ENCODE peak calls at places on chromosome 5, in five cellular contexts. R, A, G, I and X are unnamed samples.

GRCh38 chr5:163105456-163105855 is 331.9 kb upstream of the CCNG1 start:
- DNase-seq in R (no peak), A (no peak), G (no peak), I (no peak), X (peak)

GRCh38 chr5:90473321-90474234 is 993 bp downstream of the MBLAC2 start:
- DNase-seq in R (peak), A (peak), G (no peak), I (peak), X (peak)

GRCh38 chr5:132644177-132644576 is 13.8 kb upstream of the IL13 start:
- DNase-seq in R (no peak), A (no peak), G (no peak), I (no peak), X (no peak)

GRCh38 chr5:78419396-78419795 is 59.0 kb downstream of the SCAMP1 start:
- DNase-seq in R (no peak), A (no peak), G (no peak), I (no peak), X (no peak)

GRCh38 chr5:52738095-52738506 is 49.6 kb upstream of the ITGA1 start:
- DNase-seq in R (no peak), A (peak), G (no peak), I (peak), X (no peak)

GRCh38 chr5:25160851-25161348 is 516.1 kb upstream of the CDH10 start:
- DNase-seq in R (no peak), A (no peak), G (no peak), I (no peak), X (no peak)

GRCh38 chr5:172772112-172772906 is 1.3 kb upstream of the DUSP1 start:
- DNase-seq in R (peak), A (peak), G (peak), I (peak), X (peak)

GRCh38 chr5:168288349-168289245 is 2.8 kb upstream of the WWC1 start:
- DNase-seq in R (no peak), A (no peak), G (no peak), I (no peak), X (peak)

GRCh38 chr5:164119806-164120440 is 614.5 kb downstream of the MAT2B start:
- DNase-seq in R (no peak), A (peak), G (no peak), I (no peak), X (peak)

GRCh38 chr5:135691116-135691515 is 112.3 kb upstream of the CXCL14 start:
- DNase-seq in R (no peak), A (no peak), G (no peak), I (no peak), X (no peak)

GRCh38 chr5:59800375-59800893 is 93.1 kb downstream of the PDE4D start:
- DNase-seq in R (no peak), A (no peak), G (no peak), I (no peak), X (no peak)

GRCh38 chr5:169244812-169245211 is 56.1 kb downstream of the SLIT3 start:
- DNase-seq in R (no peak), A (no peak), G (no peak), I (no peak), X (no peak)

GRCh38 chr5:61575103-61575502 is 243.0 kb downstream of the ZSWIM6 start:
- DNase-seq in R (peak), A (peak), G (peak), I (peak), X (peak)

GRCh38 chr5:89769975-89770374 is 639.6 kb downstream of the CETN3 start:
- DNase-seq in R (no peak), A (peak), G (no peak), I (peak), X (peak)

GRCh38 chr5:38601843-38602424 is 45.5 kb upstream of the LIFR start:
- DNase-seq in R (no peak), A (peak), G (no peak), I (peak), X (peak)

GRCh38 chr5:69485471-69485870 is 7.1 kb upstream of the OCLN start:
- DNase-seq in R (no peak), A (no peak), G (no peak), I (no peak), X (no peak)

GRCh38 chr5:65041296-65042158 is 272.8 kb downstream of the CWC27 start:
- DNase-seq in R (no peak), A (peak), G (no peak), I (no peak), X (no peak)

GRCh38 chr5:96958977-96959376 is 23.1 kb downstream of the LNPEP start:
- DNase-seq in R (no peak), A (no peak), G (no peak), I (no peak), X (no peak)

GRCh38 chr5:54324651-54325271 is 14.4 kb upstream of the ARL15 start:
- DNase-seq in R (no peak), A (no peak), G (no peak), I (no peak), X (no peak)

GRCh38 chr5:134874831-134875655 is 872 bp downstream of the TXNDC15 start:
- DNase-seq in R (peak), A (peak), G (peak), I (peak), X (peak)

GRCh38 chr5:37838152-37838932 is 1.5 kb downstream of the GDNF start:
- DNase-seq in R (peak), A (peak), G (no peak), I (no peak), X (no peak)

GRCh38 chr5:92907914-92908606 is 673.0 kb downstream of the NR2F1-AS1 start:
- DNase-seq in R (no peak), A (peak), G (peak), I (peak), X (peak)

GRCh38 chr5:148268556-148268955 is at the start of gene SPINK13:
- DNase-seq in R (no peak), A (peak), G (peak), I (peak), X (peak)

GRCh38 chr5:53381-54174 is 38.4 kb upstream of the PLEKHG4B start:
- DNase-seq in R (peak), A (peak), G (no peak), I (no peak), X (peak)

GRCh38 chr5:60929024-60929423 is 15.8 kb downstream of the ERCC8 start:
- DNase-seq in R (no peak), A (peak), G (no peak), I (no peak), X (no peak)

GRCh38 chr5:1509346-1510085 is 14.2 kb downstream of the LPCAT1 start:
- DNase-seq in R (no peak), A (no peak), G (no peak), I (no peak), X (no peak)

GRCh38 chr5:88659529-88660325 is 223.3 kb downstream of the MEF2C start:
- DNase-seq in R (peak), A (no peak), G (no peak), I (no peak), X (no peak)

GRCh38 chr5:135069016-135069770 is 35.2 kb upstream of the PITX1 start:
- DNase-seq in R (no peak), A (no peak), G (no peak), I (no peak), X (no peak)

GRCh38 chr5:53249529-53249928 is 140.0 kb upstream of the MOCS2 start:
- DNase-seq in R (no peak), A (peak), G (peak), I (peak), X (peak)

GRCh38 chr5:38853753-38854470 is 8.1 kb downstream of the OSMR start:
- DNase-seq in R (no peak), A (peak), G (peak), I (peak), X (peak)

GRCh38 chr5:136754216-136754615 is 388.9 kb upstream of the TRPC7 start:
- DNase-seq in R (no peak), A (no peak), G (no peak), I (no peak), X (no peak)

GRCh38 chr5:57128325-57128724 is 45.5 kb upstream of the GPBP1 start:
- DNase-seq in R (no peak), A (no peak), G (no peak), I (no peak), X (no peak)

GRCh38 chr5:58156354-58156753 is 303.5 kb downstream of the PLK2 start:
- DNase-seq in R (no peak), A (peak), G (peak), I (peak), X (no peak)

GRCh38 chr5:23007226-23007625 is 154.1 kb upstream of the CDH12 start:
- DNase-seq in R (no peak), A (peak), G (no peak), I (no peak), X (peak)

GRCh38 chr5:176994460-176995121 is 12.0 kb downstream of the UIMC1 start:
- DNase-seq in R (no peak), A (peak), G (no peak), I (peak), X (peak)

GRCh38 chr5:143016777-143017374 is 246.7 kb downstream of the ARHGAP26 start:
- DNase-seq in R (peak), A (peak), G (no peak), I (peak), X (peak)
- TF ChIP-seq CTCF in R (peak), A (peak), G (peak), I (peak), X (peak)

DNA sequence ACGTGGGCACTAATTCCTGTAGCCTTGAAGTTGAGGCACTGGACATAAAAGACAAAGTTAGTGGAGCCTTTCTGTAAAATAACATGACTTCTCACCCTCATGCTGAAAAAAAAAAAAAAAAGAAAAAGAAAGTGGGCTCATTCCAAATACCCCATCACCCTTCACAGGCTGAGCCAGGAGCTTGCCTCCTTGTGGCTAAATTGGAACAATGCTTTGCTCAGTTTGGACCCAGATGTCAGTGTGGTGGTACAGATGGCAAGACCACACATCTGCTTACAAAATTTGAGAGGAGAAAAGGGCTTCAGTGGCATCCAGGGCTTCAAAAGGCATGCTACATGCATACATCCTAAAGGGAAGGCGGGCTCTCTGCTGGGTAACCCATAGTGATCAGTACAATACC is 342.8 kb downstream of the EBF1 start:
- DNase-seq in R (no peak), A (no peak), G (no peak), I (no peak), X (no peak)
- TF ChIP-seq CTCF in R (no peak), A (no peak), G (peak), I (peak), X (no peak)

DNA sequence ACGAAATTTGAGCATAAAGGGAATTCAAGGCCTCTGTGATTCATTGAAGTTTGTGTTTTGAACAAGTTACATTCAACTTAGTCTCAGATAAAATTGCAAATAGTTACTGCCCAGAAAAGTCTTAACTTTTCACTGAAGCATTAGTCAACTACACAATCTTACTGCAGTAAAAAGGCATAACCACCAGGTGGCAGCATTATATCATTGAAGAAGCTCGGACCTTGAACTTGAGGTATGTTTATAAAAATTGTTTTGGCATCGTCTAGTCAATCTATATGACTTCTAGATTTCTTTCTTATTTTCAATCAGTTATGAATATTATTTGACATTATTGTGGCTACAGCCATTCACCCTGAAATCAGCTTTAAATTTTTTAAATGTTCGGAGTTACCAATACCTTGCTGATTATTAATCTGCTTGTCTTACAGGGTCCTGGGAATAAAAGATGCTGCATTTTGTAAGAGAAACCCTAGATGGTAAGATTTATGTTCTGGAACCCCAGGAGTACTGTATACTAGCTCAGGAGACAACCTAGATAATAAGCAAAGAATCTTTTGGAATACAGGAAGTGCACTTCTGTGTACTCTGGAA is 83.9 kb upstream of the GRAMD2B start:
- DNase-seq in R (peak), A (peak), G (peak), I (peak), X (peak)
- TF ChIP-seq CTCF in R (peak), A (peak), G (peak), I (peak), X (peak)

GRCh38 chr5:149439899-149440655 is 61.0 kb upstream of the IL17B start:
- DNase-seq in R (peak), A (peak), G (no peak), I (no peak), X (peak)
- TF ChIP-seq CTCF in R (peak), A (peak), G (peak), I (peak), X (peak)

DNA sequence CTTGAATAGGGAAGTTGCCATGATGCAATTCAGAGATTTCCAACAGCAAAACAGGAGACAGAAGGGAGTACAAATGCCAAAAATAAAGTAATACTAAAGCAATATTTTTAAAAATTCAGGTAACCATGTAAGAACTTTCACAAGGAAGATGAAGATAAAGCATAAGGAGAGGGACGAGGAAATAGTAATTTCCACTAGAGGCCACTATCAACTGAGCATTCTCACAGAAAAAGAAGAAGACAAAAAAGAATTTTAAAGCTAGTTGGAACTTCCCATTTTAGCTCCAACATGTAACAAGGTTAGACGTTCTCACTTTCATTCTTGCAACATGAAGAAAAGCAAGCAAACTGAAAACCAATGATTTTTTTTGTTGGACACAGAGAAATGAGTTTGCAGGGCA is 779.9 kb upstream of the CDH6 start:
- DNase-seq in R (no peak), A (no peak), G (no peak), I (no peak), X (no peak)
- TF ChIP-seq CTCF in R (no peak), A (no peak), G (no peak), I (peak), X (peak)

DNA sequence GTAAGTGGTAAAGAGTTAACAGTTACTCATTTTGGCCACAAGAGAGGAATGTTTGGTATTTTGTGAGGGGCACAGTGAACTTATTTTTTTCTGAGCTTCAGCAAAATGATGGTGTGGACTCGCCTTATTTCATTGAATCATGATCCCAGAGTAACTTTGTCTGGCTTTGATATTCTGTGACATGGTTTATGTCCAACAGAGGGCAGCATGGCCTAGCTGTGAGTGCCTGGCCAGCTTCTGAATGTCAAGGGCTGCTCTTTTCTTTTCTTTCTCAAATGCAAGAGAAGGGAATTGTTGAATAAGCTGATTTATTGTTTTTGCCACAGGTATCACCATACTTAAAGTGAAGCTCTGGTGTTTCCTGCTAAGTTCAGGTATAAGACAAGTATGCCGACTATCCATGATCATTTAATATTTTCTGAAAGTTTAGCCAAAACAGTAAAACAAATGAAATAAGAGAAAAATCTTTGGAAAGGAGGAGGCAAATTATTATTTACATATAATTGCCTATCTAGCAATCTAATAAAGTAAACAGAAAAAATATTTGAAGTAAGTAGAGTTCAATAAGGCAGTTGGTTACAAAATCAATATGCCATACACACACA is 31.7 kb downstream of the MRPL22 start:
- DNase-seq in R (peak), A (peak), G (no peak), I (peak), X (peak)
- TF ChIP-seq CTCF in R (no peak), A (peak), G (peak), I (peak), X (peak)